ENCODE peak calls at places on chromosomes 3 and 15, in five cellular contexts. One of them, this sample, is unnamed.

GRCh38 chr15:67130673-67131601 is 65.5 kb downstream of the SMAD3 start:
- DNase-seq in B cell: no peak
- DNase-seq in RWPE1: no peak
- DNase-seq in H9: no peak
- DNase-seq in HCEC 1CT: peak; percentile 79
- DNase-seq in this sample: no peak

GRCh38 chr15:71802770-71803169 is 7.6 kb upstream of the NR2E3 start:
- DNase-seq in B cell: no peak
- DNase-seq in RWPE1: no peak
- DNase-seq in H9: peak; percentile 81
- DNase-seq in HCEC 1CT: no peak
- DNase-seq in this sample: no peak

GRCh38 chr3:43968465-43968864 is 273.2 kb upstream of the TOPAZ1 start:
- DNase-seq in B cell: no peak
- DNase-seq in RWPE1: no peak
- DNase-seq in H9: peak; percentile 72
- DNase-seq in HCEC 1CT: no peak
- DNase-seq in this sample: no peak

GRCh38 chr3:122785231-122785630 is 8.4 kb downstream of the HSPBAP1 start:
- DNase-seq in B cell: no peak
- DNase-seq in RWPE1: no peak
- DNase-seq in H9: no peak
- DNase-seq in HCEC 1CT: no peak
- DNase-seq in this sample: no peak

GRCh38 chr3:169305460-169305859 is 358.1 kb downstream of the MECOM start:
- DNase-seq in B cell: no peak
- DNase-seq in RWPE1: no peak
- DNase-seq in H9: no peak
- DNase-seq in HCEC 1CT: no peak
- DNase-seq in this sample: no peak

GRCh38 chr3:45688194-45688881 is 858 bp upstream of the SACM1L start:
- DNase-seq in B cell: no peak
- DNase-seq in RWPE1: peak; percentile 17
- DNase-seq in H9: peak; percentile 74
- DNase-seq in HCEC 1CT: peak; percentile 7
- DNase-seq in this sample: peak; percentile 71

GRCh38 chr15:67472957-67473356 is 48.0 kb upstream of the C15orf61 start:
- DNase-seq in B cell: no peak
- DNase-seq in RWPE1: no peak
- DNase-seq in H9: no peak
- DNase-seq in HCEC 1CT: peak; percentile 2
- DNase-seq in this sample: no peak

GRCh38 chr15:83300826-83301225 is 16.4 kb upstream of the BNC1 start:
- DNase-seq in B cell: no peak
- DNase-seq in RWPE1: no peak
- DNase-seq in H9: no peak
- DNase-seq in HCEC 1CT: peak; percentile 61
- DNase-seq in this sample: no peak

GRCh38 chr3:36318584-36319200 is 61.6 kb upstream of the STAC start:
- DNase-seq in B cell: no peak
- DNase-seq in RWPE1: no peak
- DNase-seq in H9: no peak
- DNase-seq in HCEC 1CT: no peak
- DNase-seq in this sample: no peak

GRCh38 chr3:50231581-50231980 is 4.4 kb upstream of the GNAI2 start:
- DNase-seq in B cell: no peak
- DNase-seq in RWPE1: no peak
- DNase-seq in H9: no peak
- DNase-seq in HCEC 1CT: no peak
- DNase-seq in this sample: no peak

GRCh38 chr3:126342211-126342610 is 15.0 kb downstream of the KLF15 start:
- DNase-seq in B cell: no peak
- DNase-seq in RWPE1: no peak
- DNase-seq in H9: no peak
- DNase-seq in HCEC 1CT: no peak
- DNase-seq in this sample: no peak

GRCh38 chr3:175386630-175387029 is 527.5 kb downstream of the NAALADL2 start:
- DNase-seq in B cell: no peak
- DNase-seq in RWPE1: peak; percentile 45
- DNase-seq in H9: no peak
- DNase-seq in HCEC 1CT: peak; percentile 53
- DNase-seq in this sample: no peak

GRCh38 chr15:74134387-74135027 is 4.1 kb downstream of the ISLR2 start:
- DNase-seq in B cell: peak; percentile 59
- DNase-seq in RWPE1: peak; percentile 58
- DNase-seq in H9: peak; percentile 91
- DNase-seq in HCEC 1CT: no peak
- DNase-seq in this sample: peak; percentile 85

GRCh38 chr3:82229397-82229796 is 468.0 kb upstream of the GBE1 start:
- DNase-seq in B cell: no peak
- DNase-seq in RWPE1: no peak
- DNase-seq in H9: no peak
- DNase-seq in HCEC 1CT: no peak
- DNase-seq in this sample: no peak

GRCh38 chr15:58589047-58589446 is 157.3 kb downstream of the LIPC start:
- DNase-seq in B cell: no peak
- DNase-seq in RWPE1: no peak
- DNase-seq in H9: no peak
- DNase-seq in HCEC 1CT: no peak
- DNase-seq in this sample: no peak

GRCh38 chr3:65861718-65862117 is 177.0 kb downstream of the MAGI1 start:
- DNase-seq in B cell: no peak
- DNase-seq in RWPE1: no peak
- DNase-seq in H9: no peak
- DNase-seq in HCEC 1CT: no peak
- DNase-seq in this sample: no peak

GRCh38 chr3:41053220-41053619 is 146.1 kb upstream of the CTNNB1 start:
- DNase-seq in B cell: no peak
- DNase-seq in RWPE1: no peak
- DNase-seq in H9: no peak
- DNase-seq in HCEC 1CT: no peak
- DNase-seq in this sample: no peak